ENCODE peak calls at places on chromosome 1, in five cellular contexts. Q, D, U, I and P are unnamed samples.

GRCh38 chr1:93288558-93288957 is 57.1 kb upstream of the DR1 start:
- DNase-seq in Q (no peak), U (no peak), I (no peak), D (no peak), P (no peak)

GRCh38 chr1:28064064-28064463 is 24.3 kb downstream of the EYA3 start:
- DNase-seq in I (no peak), D (no peak), Q (peak; percentile 23), U (no peak), P (no peak)

GRCh38 chr1:52520149-52520548 is 32.7 kb downstream of the TUT4 start:
- DNase-seq in D (no peak), I (no peak), U (no peak), Q (no peak), P (no peak)

GRCh38 chr1:244730153-244730933 is 77.4 kb downstream of the DESI2 start:
- DNase-seq in Q (peak; percentile 15), I (peak; percentile 7), D (peak; percentile 48), U (peak; percentile 58), P (no peak)

GRCh38 chr1:112358061-112358770 is 37.8 kb upstream of the CTTNBP2NL start:
- DNase-seq in I (no peak), D (no peak), U (no peak), Q (no peak), P (no peak)

GRCh38 chr1:195568389-195568788 is 1039.9 kb downstream of the KCNT2 start:
- DNase-seq in Q (no peak), U (no peak), I (no peak), D (no peak), P (no peak)

GRCh38 chr1:47785118-47785517 is 212.1 kb downstream of the TRABD2B start:
- DNase-seq in Q (no peak), D (no peak), I (no peak), U (no peak), P (no peak)

GRCh38 chr1:2523891-2524609 is 2.3 kb downstream of the PANK4 start:
- DNase-seq in I (no peak), Q (no peak), U (no peak), D (no peak), P (no peak)

GRCh38 chr1:156664949-156665411 is 12.2 kb downstream of the NES start:
- DNase-seq in Q (no peak), D (no peak), I (peak; percentile 85), U (peak; percentile 76), P (no peak)

GRCh38 chr1:184810735-184811316 is 56.2 kb upstream of the EDEM3 start:
- DNase-seq in U (no peak), I (peak; percentile 54), Q (no peak), D (no peak), P (no peak)

GRCh38 chr1:185788386-185788785 is 54.2 kb downstream of the HMCN1 start:
- DNase-seq in Q (no peak), D (no peak), U (no peak), I (no peak), P (no peak)

GRCh38 chr1:186915555-186915954 is 86.8 kb downstream of the PLA2G4A start:
- DNase-seq in U (no peak), Q (no peak), D (no peak), I (no peak), P (no peak)

GRCh38 chr1:9687120-9687875 is 35.8 kb downstream of the PIK3CD start:
- DNase-seq in I (peak; percentile 24), Q (no peak), U (peak; percentile 74), D (peak; percentile 71), P (no peak)

GRCh38 chr1:100649128-100649527 is 70.4 kb upstream of the VCAM1 start:
- DNase-seq in Q (no peak), D (no peak), I (no peak), U (no peak), P (no peak)

GRCh38 chr1:57424231-57425027 is 569 bp upstream of the DAB1 start:
- DNase-seq in Q (no peak), I (peak; percentile 27), D (no peak), U (no peak), P (no peak)

GRCh38 chr1:245537992-245538391 is 383.2 kb downstream of the KIF26B start:
- DNase-seq in U (no peak), D (no peak), Q (no peak), I (no peak), P (no peak)

GRCh38 chr1:97308131-97308530 is 586.5 kb downstream of the PTBP2 start:
- DNase-seq in U (no peak), Q (no peak), I (no peak), D (no peak), P (no peak)

GRCh38 chr1:243968413-243968812 is 82.7 kb upstream of the ZBTB18 start:
- DNase-seq in Q (no peak), D (no peak), U (no peak), I (no peak), P (no peak)

GRCh38 chr1:223216074-223216473 is 73.0 kb upstream of the TLR5 start:
- DNase-seq in Q (no peak), U (no peak), D (no peak), I (no peak), P (no peak)

GRCh38 chr1:223538921-223539445 is 126.5 kb downstream of the CAPN8 start:
- DNase-seq in I (no peak), D (no peak), Q (no peak), U (no peak), P (no peak)

GRCh38 chr1:14513084-14513483 is 85.4 kb upstream of the KAZN start:
- DNase-seq in U (no peak), D (no peak), Q (no peak), I (no peak), P (no peak)

GRCh38 chr1:151513626-151514101 is 2.5 kb downstream of the CGN start:
- DNase-seq in I (no peak), Q (peak; percentile 15), D (peak; percentile 26), U (no peak), P (no peak)

GRCh38 chr1:12138196-12139183 is 28.3 kb upstream of the TNFRSF1B start:
- DNase-seq in U (no peak), D (no peak), I (no peak), Q (no peak), P (no peak)

GRCh38 chr1:12132078-12132477 is 34.7 kb upstream of the TNFRSF1B start:
- DNase-seq in U (no peak), D (no peak), Q (no peak), I (no peak), P (no peak)

GRCh38 chr1:12140016-12140415 is 26.8 kb upstream of the TNFRSF1B start:
- DNase-seq in U (no peak), D (no peak), Q (no peak), I (no peak), P (no peak)

GRCh38 chr1:12134716-12135115 is 32.1 kb upstream of the TNFRSF1B start:
- DNase-seq in Q (no peak), I (no peak), D (no peak), U (no peak), P (no peak)

DNA sequence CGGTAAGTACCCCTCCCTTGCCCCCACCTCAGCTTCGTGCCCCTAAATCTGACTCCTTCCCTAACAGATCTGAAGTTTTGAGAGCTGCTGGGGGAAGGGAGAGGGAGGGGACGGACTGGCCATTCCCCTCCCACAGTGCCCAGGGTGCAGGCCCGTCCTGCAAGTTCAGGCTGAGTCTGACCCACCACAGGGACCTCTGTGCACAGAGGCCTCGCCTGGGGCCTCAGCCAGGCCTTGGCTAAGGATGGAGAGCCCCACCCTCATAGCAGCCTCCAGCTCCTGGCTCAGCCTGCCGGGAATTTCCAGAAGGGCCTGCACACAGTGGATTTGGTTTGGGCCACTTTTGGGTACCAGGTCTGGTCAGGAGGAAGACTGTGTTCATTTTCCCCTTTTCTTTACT is 31.2 kb upstream of the TNFRSF1B start:
- DNase-seq in D (no peak), Q (no peak), I (peak; percentile 55), U (peak; percentile 77), P (no peak)
- H3K27ac ChIP-seq in D (no peak overlapping the region), Q (no peak overlapping the region), I (no peak overlapping the region), U (no peak overlapping the region), P (no peak overlapping the region)

GRCh38 chr1:113861641-113862040 is 9.9 kb downstream of the PTPN22 start:
- DNase-seq in U (no peak), I (no peak), D (no peak), Q (no peak), P (no peak)

GRCh38 chr1:113859478-113860175 is 11.9 kb downstream of the PTPN22 start:
- DNase-seq in I (no peak), Q (no peak), D (no peak), U (no peak), P (no peak)

GRCh38 chr1:113858982-113859381 is 12.5 kb downstream of the PTPN22 start:
- DNase-seq in I (no peak), U (no peak), D (no peak), Q (no peak), P (no peak)

GRCh38 chr1:113858418-113858817 is 13.1 kb downstream of the PTPN22 start:
- DNase-seq in D (no peak), I (no peak), Q (no peak), U (no peak), P (no peak)

DNA sequence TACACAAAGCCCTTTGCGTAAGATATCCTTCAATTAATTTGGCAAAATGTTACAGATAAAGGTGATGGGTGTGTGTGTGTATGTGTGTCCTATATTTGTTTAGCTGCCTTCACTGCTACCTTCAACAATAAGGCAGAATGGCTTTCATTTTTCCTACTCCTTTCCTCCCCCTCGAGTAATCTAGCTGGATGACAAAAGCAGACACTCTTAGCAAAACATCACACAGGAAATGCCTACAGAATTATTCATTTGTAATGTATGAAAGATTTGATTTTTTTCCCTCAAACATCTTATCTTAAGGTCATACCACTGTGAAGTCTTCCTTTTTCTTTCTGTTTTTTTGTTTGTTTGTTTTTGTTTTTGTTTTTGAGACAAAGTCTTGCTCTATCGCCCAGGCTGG is 10.6 kb downstream of the PTPN22 start:
- DNase-seq in Q (no peak), U (no peak), I (no peak), D (no peak), P (no peak)
- H3K27ac ChIP-seq in Q (peak overlapping the region; percentile 41), U (no peak overlapping the region), I (no peak overlapping the region), D (no peak overlapping the region), P (no peak overlapping the region)

GRCh38 chr1:247298124-247298481 is 33.6 kb downstream of the ZNF496 start:
- DNase-seq in I (no peak), Q (no peak), D (no peak), U (no peak), P (no peak)
- H3K27ac ChIP-seq in I (no peak overlapping the region), Q (no peak overlapping the region), D (no peak overlapping the region), U (no peak overlapping the region), P (no peak overlapping the region)

GRCh38 chr1:234616644-234617043 is 6.7 kb upstream of the IRF2BP2 start:
- DNase-seq in D (no peak), Q (no peak), I (no peak), U (no peak), P (no peak)
- H3K27ac ChIP-seq in D (no peak overlapping the region), Q (no peak overlapping the region), I (no peak overlapping the region), U (peak overlapping the region; percentile 90), P (no peak overlapping the region)

DNA sequence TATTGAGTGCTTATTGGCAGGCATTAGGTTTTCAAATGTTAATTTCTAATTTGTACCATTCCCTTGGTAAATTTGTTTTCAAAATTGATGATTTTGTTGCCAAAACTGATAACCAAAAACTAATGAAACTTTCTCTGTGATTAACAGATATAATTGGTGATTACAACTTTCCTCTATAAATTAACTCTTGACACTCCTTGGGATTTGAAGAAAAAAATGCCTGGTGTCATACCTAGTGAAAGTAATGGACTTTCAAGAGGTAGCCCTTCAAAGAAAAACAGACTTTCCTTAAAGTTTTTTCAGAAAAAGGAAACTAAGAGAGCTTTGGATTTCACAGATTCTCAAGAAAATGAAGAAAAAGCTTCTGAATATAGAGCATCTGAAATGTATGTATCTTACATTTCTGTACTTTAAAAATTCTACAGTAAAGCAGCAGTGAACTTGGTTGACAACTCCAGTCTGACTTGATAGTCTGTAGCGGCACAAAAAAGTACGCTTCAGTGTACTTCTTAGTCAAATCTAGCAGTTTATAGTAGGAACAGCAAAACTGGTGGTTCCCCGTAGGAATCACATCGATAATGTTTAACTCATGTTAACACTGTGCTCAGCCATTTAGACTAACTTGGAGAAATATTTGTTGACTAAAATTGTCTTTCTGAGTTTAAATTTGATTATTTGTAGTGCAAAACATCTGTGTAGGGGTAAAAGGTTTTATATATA is 3.0 kb downstream of the USP1 start:
- DNase-seq in Q (no peak), I (no peak), D (no peak), U (no peak), P (no peak)
- H3K27ac ChIP-seq in Q (peak overlapping the region; percentile 8), I (no peak overlapping the region), D (no peak overlapping the region), U (no peak overlapping the region), P (no peak overlapping the region)